ENCODE peak calls at places on chromosome 4, in four cellular contexts. S is K562, H is GM12878, P is HepG2. T is an unnamed sample.

GRCh38 chr4:825969-826330 is at the start of gene CPLX1:
- DNase-seq in S (peak), H (no peak), P (no peak), T (peak)

GRCh38 chr4:75821966-75822365 is 80.3 kb downstream of the PPEF2 start:
- DNase-seq in S (no peak), H (no peak), P (no peak), T (no peak)

GRCh38 chr4:139509727-139510410 is 46.1 kb downstream of the SETD7 start:
- DNase-seq in S (peak), H (no peak), P (peak), T (no peak)

GRCh38 chr4:167826281-167826680 is 266.1 kb upstream of the ANXA10 start:
- DNase-seq in S (no peak), H (no peak), P (no peak), T (no peak)

GRCh38 chr4:28287837-28288236 is 1427.2 kb downstream of the STIM2 start:
- DNase-seq in S (no peak), H (no peak), P (no peak), T (no peak)

GRCh38 chr4:98685225-98686045 is 27.0 kb upstream of the TSPAN5 start:
- DNase-seq in S (no peak), H (no peak), P (no peak), T (no peak)

GRCh38 chr4:151745727-151746231 is 15.0 kb downstream of the GATB start:
- DNase-seq in S (peak), H (no peak), P (no peak), T (no peak)

GRCh38 chr4:52051213-52051614 is at the start of gene SPATA18:
- DNase-seq in S (no peak), H (no peak), P (no peak), T (peak)

GRCh38 chr4:52743444-52744019 is 7.7 kb downstream of the ERVMER34-1 start:
- DNase-seq in S (no peak), H (no peak), P (no peak), T (peak)

GRCh38 chr4:87122252-87122651 is 98.2 kb downstream of the KLHL8 start:
- DNase-seq in S (no peak), H (no peak), P (no peak), T (no peak)

GRCh38 chr4:37431417-37431743 is 186.8 kb downstream of the NWD2 start:
- DNase-seq in S (no peak), H (no peak), P (peak), T (no peak)

GRCh38 chr4:159070742-159071141 is 32.1 kb upstream of the RAPGEF2 start:
- DNase-seq in S (no peak), H (no peak), P (no peak), T (no peak)

GRCh38 chr4:121876976-121877773 is 6.9 kb upstream of the BBS7 start:
- DNase-seq in S (no peak), H (no peak), P (no peak), T (no peak)

GRCh38 chr4:59553063-59553738 is 1646.9 kb upstream of the ADGRL3 start:
- DNase-seq in S (no peak), H (peak), P (no peak), T (peak)

GRCh38 chr4:183099537-183100297 is 660 bp downstream of the WWC2 start:
- DNase-seq in S (peak), H (no peak), P (peak), T (peak)

GRCh38 chr4:173264245-173264959 is 69.8 kb downstream of the HMGB2 start:
- DNase-seq in S (peak), H (no peak), P (no peak), T (no peak)

GRCh38 chr4:38523524-38524448 is 140.2 kb upstream of the KLF3 start:
- DNase-seq in S (peak), H (peak), P (no peak), T (no peak)

GRCh38 chr4:8220661-8221446 is 21.8 kb downstream of the SH3TC1 start:
- DNase-seq in S (no peak), H (no peak), P (no peak), T (no peak)

GRCh38 chr4:137905930-137906329 is 336.2 kb downstream of the SLC7A11 start:
- DNase-seq in S (no peak), H (no peak), P (no peak), T (no peak)

GRCh38 chr4:147779449-147779848 is 47.6 kb downstream of the ARHGAP10 start:
- DNase-seq in S (no peak), H (no peak), P (no peak), T (no peak)

GRCh38 chr4:68375667-68376559 is 26.0 kb upstream of the YTHDC1 start:
- DNase-seq in S (peak), H (no peak), P (peak), T (peak)

GRCh38 chr4:38328963-38329729 is 334.9 kb upstream of the KLF3 start:
- DNase-seq in S (no peak), H (no peak), P (no peak), T (no peak)

GRCh38 chr4:118389731-118390520 is 37.1 kb upstream of the PRSS12 start:
- DNase-seq in S (no peak), H (no peak), P (no peak), T (no peak)
- TF ChIP-seq FOXK2 in S (no peak), H (no peak), P (no peak), T (no peak)

DNA sequence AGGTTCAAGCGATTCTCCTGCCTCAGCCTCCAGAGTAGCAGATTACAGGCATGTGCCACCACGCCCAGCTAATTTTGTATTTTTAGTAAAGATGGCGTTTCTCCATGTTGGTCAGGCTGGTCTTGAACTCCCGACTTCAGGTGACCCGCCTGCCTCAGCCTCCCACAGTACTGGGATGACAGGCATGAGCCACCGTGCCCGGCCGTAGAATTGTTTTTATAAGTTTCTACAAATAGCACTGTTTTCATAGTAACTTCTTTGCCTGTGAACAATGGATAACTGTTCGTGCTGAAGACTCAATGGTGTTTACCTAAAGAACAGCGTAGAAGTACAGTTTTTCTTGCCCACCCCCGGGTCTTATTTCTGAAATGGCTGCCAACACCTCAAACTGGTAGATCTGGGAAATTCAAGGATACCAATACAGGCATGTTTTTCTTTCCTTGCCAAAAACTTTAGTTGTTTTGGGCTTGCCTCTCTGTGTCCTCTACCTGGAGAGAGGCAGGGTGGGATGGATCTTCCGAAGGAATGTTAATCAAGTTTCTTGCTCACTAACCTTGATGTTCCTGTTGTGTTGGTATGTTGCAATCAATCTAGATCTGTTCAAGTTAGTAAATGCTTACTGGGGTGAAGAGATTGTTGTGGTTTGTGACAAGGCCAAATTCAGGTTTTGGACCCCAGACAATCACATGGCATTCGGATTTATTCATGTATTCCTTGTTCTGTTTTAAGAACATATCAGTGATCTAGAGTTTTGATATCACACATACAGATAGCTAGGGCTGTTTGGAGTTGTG is 2.8 kb upstream of the RUFY3 start:
- DNase-seq in S (no peak), H (no peak), P (no peak), T (no peak)
- TF ChIP-seq FOXK2 in S (no peak), H (no peak), P (no peak), T (no peak)

GRCh38 chr4:161702287-161702686 is 461.5 kb downstream of the FSTL5 start:
- DNase-seq in S (no peak), H (no peak), P (no peak), T (no peak)

GRCh38 chr4:161696957-161697356 is 466.8 kb downstream of the FSTL5 start:
- DNase-seq in S (no peak), H (no peak), P (no peak), T (no peak)
- TF ChIP-seq FOXK2 in S (no peak), H (no peak), P (no peak), T (no peak)

GRCh38 chr4:54877006-54877405 is 219.2 kb downstream of the KIT start:
- DNase-seq in S (no peak), H (no peak), P (no peak), T (no peak)

DNA sequence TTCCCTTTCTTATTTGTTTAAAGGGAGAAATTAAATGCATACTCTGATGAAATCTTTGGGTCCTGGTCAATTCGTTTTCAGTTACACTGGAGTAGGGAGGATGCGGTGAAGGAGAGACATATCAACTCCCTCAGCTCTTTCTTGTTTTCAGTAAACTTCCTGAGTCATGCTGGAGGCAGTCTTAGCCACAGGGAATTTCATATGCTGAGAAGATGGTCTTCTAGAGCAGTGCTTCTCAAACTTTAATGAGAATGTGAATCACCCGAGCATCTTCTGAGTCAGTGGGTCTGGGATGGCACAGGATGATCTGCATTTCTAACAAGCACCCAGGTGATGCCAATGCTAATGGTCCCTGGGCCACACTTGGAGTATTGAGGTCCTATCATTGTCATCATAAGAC is 214.5 kb downstream of the KIT start:
- DNase-seq in S (no peak), H (no peak), P (no peak), T (no peak)
- TF ChIP-seq FOXK2 in S (no peak), H (no peak), P (no peak), T (no peak)

GRCh38 chr4:40087799-40088366 is 31.2 kb downstream of the N4BP2 start:
- DNase-seq in S (no peak), H (no peak), P (no peak), T (no peak)

DNA sequence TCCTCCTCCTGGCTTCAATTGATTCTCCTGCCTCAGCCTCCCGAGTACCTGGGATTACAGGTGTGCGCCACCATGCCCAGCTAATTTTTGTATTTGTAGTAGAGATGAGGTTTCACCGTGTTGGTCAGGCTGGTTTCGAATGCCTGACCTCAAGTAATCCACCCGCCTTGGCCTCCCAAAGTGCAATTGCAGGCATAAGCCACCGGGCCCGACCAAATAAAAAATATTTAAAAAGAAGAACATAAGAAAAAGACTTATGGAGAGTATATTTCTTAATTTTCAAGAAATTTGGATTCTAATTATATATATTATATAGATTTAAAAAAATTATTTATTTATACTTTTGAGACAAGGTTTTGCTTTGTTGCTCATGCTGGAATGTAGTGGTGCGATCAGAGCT is 29.8 kb downstream of the N4BP2 start:
- DNase-seq in S (no peak), H (no peak), P (no peak), T (no peak)
- TF ChIP-seq FOXK2 in S (no peak), H (no peak), P (no peak), T (no peak)

DNA sequence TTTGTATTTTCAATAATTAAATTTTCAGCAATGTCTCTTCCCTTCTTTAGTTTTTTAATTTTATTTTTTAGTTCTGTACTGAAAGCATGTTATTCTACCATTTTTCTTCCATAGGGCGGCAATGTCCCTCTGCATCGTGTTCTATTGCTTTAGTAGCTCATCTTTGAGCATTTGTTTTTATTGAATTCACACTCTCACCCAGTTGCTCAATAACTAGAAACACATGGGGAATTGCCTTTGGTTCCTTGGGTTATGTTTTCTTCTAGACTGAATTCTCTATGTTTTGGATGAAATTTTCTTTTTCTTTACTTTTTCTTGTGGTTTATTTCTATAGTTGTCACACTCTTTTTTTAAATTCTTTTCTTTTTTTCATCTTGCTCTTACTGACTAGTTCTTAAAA is 233.8 kb upstream of the LDB2 start:
- DNase-seq in S (no peak), H (no peak), P (no peak), T (no peak)
- TF ChIP-seq FOXK2 in S (no peak), H (no peak), P (no peak), T (no peak)

DNA sequence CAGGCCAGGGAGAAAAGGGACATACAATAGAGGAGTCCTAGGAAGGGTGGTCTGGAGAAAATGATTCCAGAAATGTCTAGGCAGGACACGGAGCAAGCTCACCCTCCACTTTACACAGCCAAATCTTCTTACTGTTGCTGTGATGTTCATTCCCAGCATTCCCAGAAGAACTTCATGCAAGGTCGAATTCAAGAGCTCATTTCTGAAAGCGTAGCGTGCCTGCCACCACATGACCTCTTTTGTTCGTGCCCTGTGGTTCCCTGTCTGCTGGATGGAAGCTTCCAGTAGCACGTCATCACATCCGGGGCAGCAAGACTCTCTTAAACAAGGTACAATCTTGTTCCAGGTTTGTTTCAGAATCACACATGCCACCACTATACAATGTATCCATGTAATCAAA is 57.8 kb downstream of the FAM184B start:
- DNase-seq in S (no peak), H (no peak), P (no peak), T (no peak)
- TF ChIP-seq FOXK2 in S (no peak), H (no peak), P (no peak), T (no peak)

GRCh38 chr4:185236155-185236503 is 26.7 kb downstream of the SNX25 start:
- DNase-seq in S (no peak), H (no peak), P (no peak), T (no peak)

GRCh38 chr4:185227713-185228278 is 18.4 kb downstream of the SNX25 start:
- DNase-seq in S (no peak), H (no peak), P (no peak), T (no peak)

GRCh38 chr4:185229021-185229818 is 19.8 kb downstream of the SNX25 start:
- DNase-seq in S (no peak), H (no peak), P (no peak), T (no peak)

GRCh38 chr4:185235480-185236154 is 26.2 kb downstream of the SNX25 start:
- DNase-seq in S (peak), H (no peak), P (peak), T (no peak)

DNA sequence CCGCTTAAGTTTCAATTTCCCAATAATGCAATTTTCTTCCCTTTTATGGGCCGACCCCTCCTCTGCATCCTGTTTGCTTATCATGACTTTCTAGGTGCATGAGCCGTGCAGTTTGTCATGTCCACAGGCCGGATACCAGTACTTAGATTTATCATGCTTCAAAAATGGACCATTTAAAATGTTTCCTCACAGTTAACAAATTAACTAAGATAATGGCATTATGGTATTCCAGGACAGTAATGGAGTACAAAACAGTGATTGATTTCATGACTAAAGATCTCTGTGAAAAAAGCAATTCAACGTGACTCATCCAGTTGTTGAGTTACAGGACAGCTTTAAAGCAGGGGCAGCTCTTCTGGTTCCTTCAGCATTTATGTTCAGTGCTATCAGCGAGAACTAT is 23.0 kb downstream of the SNX25 start:
- DNase-seq in S (no peak), H (no peak), P (no peak), T (no peak)
- TF ChIP-seq FOXK2 in S (no peak), H (no peak), P (no peak), T (no peak)

GRCh38 chr4:165207431-165208321 is at the start of gene KLHL2:
- DNase-seq in S (peak), H (no peak), P (peak), T (peak)

GRCh38 chr4:165201806-165202205 is 5.6 kb upstream of the KLHL2 start:
- DNase-seq in S (no peak), H (no peak), P (no peak), T (no peak)

GRCh38 chr4:165204462-165204830 is 2.9 kb upstream of the KLHL2 start:
- DNase-seq in S (peak), H (no peak), P (no peak), T (no peak)

GRCh38 chr4:165207016-165207430 is 338 bp upstream of the KLHL2 start:
- DNase-seq in S (peak), H (no peak), P (no peak), T (no peak)

GRCh38 chr4:165203541-165204461 is 3.6 kb upstream of the KLHL2 start:
- DNase-seq in S (no peak), H (no peak), P (no peak), T (no peak)
- TF ChIP-seq FOXK2 in S (no peak), H (no peak), P (no peak), T (no peak)

T was measured in HEK293T.